ENCODE peak calls at places on chromosomes 1 and 21, in nine cellular contexts. Z is stimulated activated CD4-positive, alpha-beta T cell treated with anti-CD3 and anti-CD28 coated beads, Interleukin-1b, Interleukin-23, amount 100 ng/mL, for 1 hour; Q is ureter; O is pons; D is iris pigment epithelial cell; X is choroid plexus epithelial cell; E is stimulated activated CD8-positive, alpha-beta memory T cell treated with anti-CD3 and anti-CD28 coated beads, Interleukin-15, amount 100 ng/mL, for 1 hour; J is activated CD4-positive, alpha-beta T cell treated with anti-CD3 and anti-CD28 coated beads, Interleukin-2, amount 50 U/mL, for 1 hour; K is SJSA1. S is an unnamed sample.

GRCh38 chr1:70941563-70941962 is 106.1 kb downstream of the PTGER3 start:
- DNase-seq in O (no peak), J (no peak), E (no peak), X (no peak), K (no peak), D (no peak), Z (no peak), Q (no peak), S (no peak)

GRCh38 chr1:240804475-240804874 is 192.5 kb upstream of the GREM2 start:
- DNase-seq in D (peak), O (no peak), Q (no peak), X (peak), Z (no peak), J (no peak), E (no peak), K (no peak), S (no peak)

GRCh38 chr1:186486061-186486460 is 25.1 kb upstream of the PDC start:
- DNase-seq in O (no peak), Z (no peak), D (no peak), J (no peak), K (no peak), X (no peak), E (no peak), Q (no peak), S (no peak)

GRCh38 chr1:3054474-3054873 is 14.5 kb upstream of the PRDM16 start:
- DNase-seq in Z (no peak), O (no peak), E (no peak), J (no peak), X (no peak), K (no peak), Q (no peak), D (no peak), S (no peak)

GRCh38 chr1:207998691-207999090 is 87.8 kb upstream of the CD34 start:
- DNase-seq in O (no peak), D (no peak), E (no peak), X (no peak), Z (no peak), K (no peak), Q (no peak), J (no peak), S (no peak)

GRCh38 chr1:53342735-53343470 is 15.0 kb upstream of the LRP8 start:
- DNase-seq in Q (peak), X (no peak), Z (no peak), J (no peak), D (no peak), K (peak), E (no peak), O (no peak), S (no peak)

GRCh38 chr1:22831729-22832413 is 121.2 kb downstream of the EPHB2 start:
- DNase-seq in D (peak), Q (peak), X (peak), Z (no peak), O (no peak), J (no peak), K (peak), E (no peak), S (peak)

GRCh38 chr1:119549719-119550141 is 42.7 kb downstream of the HSD3B1 start:
- DNase-seq in Q (peak), Z (no peak), X (peak), J (no peak), E (no peak), D (peak), K (peak), O (peak), S (peak)

GRCh38 chr21:31420354-31420753 is 76.3 kb upstream of the TIAM1 start:
- DNase-seq in O (no peak), J (no peak), E (no peak), Q (no peak), X (no peak), D (no peak), Z (no peak), K (no peak), S (no peak)

GRCh38 chr1:117060441-117061317 is 553 bp downstream of the TTF2 start:
- DNase-seq in Z (no peak), O (peak), K (peak), Q (peak), E (no peak), D (peak), J (peak), X (peak), S (peak)

GRCh38 chr1:113903496-113904291 is 905 bp downstream of the AP4B1 start:
- DNase-seq in Z (no peak), E (no peak), J (no peak), Q (no peak), X (no peak), O (peak), K (no peak), D (no peak), S (no peak)